ENCODE peak calls at places on chromosomes 2 and 18, in ten cellular contexts. B, C, J, A, S, P, V, X, Q and K are unnamed samples.

GRCh38 chr2:120934221-120934639 is 198.6 kb downstream of the GLI2 start:
- DNase-seq in B (no peak), C (peak), J (no peak), A (no peak), S (no peak), P (no peak), V (no peak), X (no peak), Q (no peak), K (no peak)

GRCh38 chr2:95270541-95271081 is 3.6 kb upstream of the PROM2 start:
- DNase-seq in B (no peak), C (no peak), J (no peak), A (no peak), S (peak), P (no peak), V (no peak), X (no peak), Q (peak), K (no peak)

GRCh38 chr2:234969329-234970157 is 17.7 kb downstream of the SH3BP4 start:
- DNase-seq in B (no peak), C (no peak), J (no peak), A (no peak), S (no peak), P (no peak), V (no peak), X (no peak), Q (no peak), K (no peak)

GRCh38 chr18:22493255-22493654 is 75.5 kb upstream of the CTAGE1 start:
- DNase-seq in B (no peak), C (no peak), J (no peak), A (no peak), S (no peak), P (no peak), V (no peak), X (no peak), Q (no peak), K (no peak)

GRCh38 chr2:226758886-226759660 is 40.5 kb downstream of the IRS1 start:
- DNase-seq in B (no peak), C (no peak), J (peak), A (no peak), S (no peak), P (peak), V (no peak), X (peak), Q (no peak), K (no peak)

GRCh38 chr2:230512955-230513748 is 97.2 kb downstream of the SP100 start:
- DNase-seq in B (no peak), C (peak), J (no peak), A (no peak), S (no peak), P (peak), V (no peak), X (no peak), Q (no peak), K (no peak)

GRCh38 chr2:19544020-19544383 is 185.6 kb upstream of the OSR1 start:
- DNase-seq in B (no peak), C (no peak), J (no peak), A (no peak), S (no peak), P (no peak), V (no peak), X (peak), Q (no peak), K (no peak)

GRCh38 chr18:74498712-74499629 is 2.8 kb downstream of the CNDP2 start:
- DNase-seq in B (peak), C (no peak), J (no peak), A (peak), S (no peak), P (peak), V (peak), X (no peak), Q (no peak), K (peak)

GRCh38 chr2:220053919-220054318 is 426.5 kb downstream of the SLC4A3 start:
- DNase-seq in B (peak), C (peak), J (no peak), A (no peak), S (no peak), P (peak), V (no peak), X (no peak), Q (no peak), K (no peak)

GRCh38 chr2:16640867-16641266 is 24.8 kb downstream of the CYRIA start:
- DNase-seq in B (no peak), C (no peak), J (peak), A (no peak), S (no peak), P (peak), V (no peak), X (no peak), Q (peak), K (peak)